ENCODE peak calls at places on chromosomes 16 and 17, in four cellular contexts. O is psoas muscle, H is stomach, D is HEK293T. U is an unnamed sample.

GRCh38 chr17:44376124-44376523 is 12.5 kb upstream of the FAM171A2 start:
- DNase-seq in O (no peak), H (no peak), D (peak), U (no peak)

GRCh38 chr17:60102632-60103047 is 23.9 kb upstream of the HEATR6 start:
- DNase-seq in O (peak), H (no peak), D (no peak), U (peak)

GRCh38 chr17:73187203-73187769 is 5.6 kb upstream of the COG1 start:
- DNase-seq in O (no peak), H (peak), D (no peak), U (peak)

GRCh38 chr17:17416007-17416399 is 60.8 kb upstream of the MED9 start:
- DNase-seq in O (no peak), H (no peak), D (peak), U (peak)

GRCh38 chr16:20348365-20349185 is 3.9 kb downstream of the UMOD start:
- DNase-seq in O (no peak), H (peak), D (no peak), U (peak)

GRCh38 chr16:65117701-65118448 is 4.0 kb downstream of the CDH11 start:
- DNase-seq in O (peak), H (peak), D (peak), U (peak)

GRCh38 chr16:49756971-49757743 is 98.8 kb downstream of the ZNF423 start:
- DNase-seq in O (no peak), H (no peak), D (no peak), U (no peak)

GRCh38 chr17:49890077-49890821 is 42.4 kb upstream of the TAC4 start:
- DNase-seq in O (peak), H (no peak), D (no peak), U (no peak)

GRCh38 chr17:1498869-1499268 is 6.4 kb upstream of the MYO1C start:
- DNase-seq in O (no peak), H (no peak), D (no peak), U (no peak)

GRCh38 chr17:36544049-36544319 is 735 bp upstream of the GGNBP2 start:
- DNase-seq in O (peak), H (peak), D (peak), U (no peak)

GRCh38 chr16:1152651-1153259 is at the start of gene CACNA1H:
- DNase-seq in O (no peak), H (no peak), D (peak), U (no peak)

GRCh38 chr17:82893779-82894178 is 54.0 kb upstream of the ZNF750 start:
- DNase-seq in O (peak), H (no peak), D (no peak), U (no peak)

GRCh38 chr17:57553525-57553924 is 191.6 kb downstream of the CCDC182 start:
- DNase-seq in O (no peak), H (no peak), D (no peak), U (no peak)

GRCh38 chr16:70805787-70806186 is 4.8 kb upstream of the VAC14 start:
- DNase-seq in O (no peak), H (no peak), D (no peak), U (no peak)